ENCODE peak calls at places on chromosome 16, in ten cellular contexts. U, O, B, G, W, M, Q, D, P and V are unnamed samples.

GRCh38 chr16:15973460-15973859 is 24.0 kb downstream of the ABCC1 start:
- DNase-seq in G (no peak), B (no peak), W (no peak), D (peak), P (no peak), Q (no peak), M (no peak), U (no peak), O (no peak), V (no peak)

GRCh38 chr16:3171855-3172593 is 16.0 kb upstream of the OR1F1 start:
- DNase-seq in O (peak), U (no peak), B (no peak), G (no peak), W (peak), D (peak), P (peak), Q (no peak), M (no peak), V (no peak)

GRCh38 chr16:67137605-67138004 is 13.2 kb downstream of the B3GNT9 start:
- DNase-seq in P (no peak), M (no peak), W (no peak), U (no peak), D (peak), G (no peak), Q (no peak), B (no peak), O (no peak), V (no peak)

GRCh38 chr16:27189335-27189972 is 13.9 kb upstream of the KDM8 start:
- DNase-seq in M (peak), B (no peak), P (no peak), Q (peak), U (no peak), G (peak), W (no peak), O (no peak), D (no peak), V (no peak)

GRCh38 chr16:60107467-60107866 is 1373.4 kb upstream of the GOT2 start:
- DNase-seq in G (no peak), B (no peak), Q (no peak), P (peak), W (no peak), D (no peak), U (no peak), M (no peak), O (no peak), V (no peak)

GRCh38 chr16:69187891-69188451 is 1.0 kb downstream of the SNTB2 start:
- DNase-seq in O (no peak), B (peak), U (peak), W (peak), Q (no peak), M (peak), D (no peak), P (peak), G (peak), V (no peak)

GRCh38 chr16:58866935-58867334 is 132.8 kb upstream of the GOT2 start:
- DNase-seq in D (no peak), P (no peak), G (no peak), B (no peak), Q (no peak), W (no peak), O (no peak), U (no peak), M (no peak), V (no peak)

GRCh38 chr16:67404740-67405226 is 11.5 kb upstream of the TPPP3 start:
- DNase-seq in D (no peak), Q (peak), P (no peak), O (peak), W (no peak), U (no peak), B (peak), G (peak), M (peak), V (no peak)

GRCh38 chr16:31093132-31093703 is 1.4 kb downstream of the VKORC1 start:
- DNase-seq in M (peak), U (no peak), Q (no peak), P (no peak), G (peak), O (no peak), B (peak), W (no peak), D (peak), V (no peak)

GRCh38 chr16:16028311-16028999 is 79.0 kb downstream of the ABCC1 start:
- DNase-seq in W (no peak), G (peak), U (no peak), M (peak), P (no peak), D (no peak), B (no peak), O (no peak), Q (peak), V (no peak)

GRCh38 chr16:55540221-55540620 is 26.3 kb upstream of the CAPNS2 start:
- DNase-seq in B (no peak), G (no peak), D (no peak), O (no peak), Q (no peak), W (no peak), U (no peak), P (no peak), M (no peak), V (no peak)

GRCh38 chr16:20410153-20410723 is 904 bp downstream of the ACSM5 start:
- DNase-seq in G (no peak), U (no peak), O (no peak), B (no peak), Q (no peak), P (peak), D (no peak), W (no peak), M (no peak), V (no peak)

GRCh38 chr16:84616515-84616914 is 1.4 kb downstream of the COTL1 start:
- DNase-seq in D (no peak), Q (no peak), P (no peak), O (peak), W (no peak), B (peak), U (no peak), G (peak), M (peak), V (no peak)

GRCh38 chr16:69494993-69495392 is 70.6 kb downstream of the CYB5B start:
- DNase-seq in M (no peak), B (no peak), W (no peak), U (peak), P (no peak), O (no peak), Q (no peak), D (no peak), G (peak), V (no peak)

GRCh38 chr16:14186007-14186953 is 115.2 kb downstream of the MRTFB start:
- DNase-seq in O (peak), B (no peak), W (no peak), P (peak), D (peak), M (no peak), Q (no peak), U (peak), G (no peak), V (no peak)

GRCh38 chr16:31453255-31454204 is 5.8 kb upstream of the ARMC5 start:
- DNase-seq in Q (peak), W (no peak), M (peak), B (peak), G (peak), O (peak), P (peak), D (peak), U (no peak), V (no peak)

GRCh38 chr16:3767333-3767977 is 50.1 kb upstream of the TRAP1 start:
- DNase-seq in M (no peak), U (no peak), B (no peak), W (no peak), Q (no peak), O (no peak), G (no peak), P (no peak), D (no peak), V (no peak)

GRCh38 chr16:84390131-84390785 is 21.9 kb downstream of the ATP2C2 start:
- DNase-seq in G (no peak), Q (no peak), P (no peak), W (no peak), B (no peak), D (no peak), U (peak), O (peak), M (no peak), V (no peak)

GRCh38 chr16:56848955-56849689 is 15.9 kb upstream of the SLC12A3 start:
- DNase-seq in U (no peak), M (peak), P (peak), Q (peak), G (no peak), O (peak), B (peak), D (peak), W (no peak), V (no peak)

GRCh38 chr16:81951564-81951963 is 59.7 kb downstream of the SDR42E1 start:
- DNase-seq in D (no peak), G (no peak), W (no peak), M (no peak), U (no peak), P (no peak), Q (no peak), O (no peak), B (no peak), V (no peak)

GRCh38 chr16:4646773-4647660 is 22.4 kb downstream of the MGRN1 start:
- DNase-seq in M (no peak), W (no peak), O (no peak), G (no peak), B (no peak), D (no peak), Q (no peak), U (no peak), P (no peak), V (no peak)

GRCh38 chr16:78684040-78684611 is 584.7 kb downstream of the WWOX start:
- DNase-seq in O (no peak), U (no peak), G (peak), Q (peak), M (peak), D (peak), W (peak), B (peak), P (peak), V (no peak)

GRCh38 chr16:54055864-54056263 is 230.7 kb downstream of the IRX3 start:
- DNase-seq in D (peak), W (no peak), B (no peak), G (no peak), P (no peak), O (no peak), Q (no peak), M (no peak), U (no peak), V (no peak)

GRCh38 chr16:68091604-68092261 is 6.6 kb downstream of the NFATC3 start:
- DNase-seq in D (peak), W (no peak), P (peak), Q (no peak), M (no peak), G (no peak), B (peak), U (no peak), O (no peak), V (no peak)

GRCh38 chr16:16101585-16101984 is 121.7 kb downstream of the ABCC6 start:
- DNase-seq in M (no peak), D (no peak), Q (no peak), W (no peak), P (no peak), B (no peak), G (no peak), O (no peak), U (no peak), V (no peak)

GRCh38 chr16:7227193-7227825 is 105.3 kb upstream of the RBFOX1 start:
- DNase-seq in W (no peak), D (no peak), O (no peak), B (no peak), G (no peak), Q (no peak), U (no peak), P (no peak), M (no peak), V (no peak)

GRCh38 chr16:72561-73537 is at the start of gene RHBDF1:
- DNase-seq in M (peak), D (peak), B (peak), W (peak), P (no peak), Q (peak), U (peak), O (peak), G (peak), V (no peak)

GRCh38 chr16:61654962-61655361 is 381.3 kb downstream of the CDH8 start:
- DNase-seq in B (no peak), G (no peak), M (no peak), D (no peak), Q (no peak), P (no peak), U (no peak), W (no peak), O (no peak), V (no peak)

GRCh38 chr16:57284206-57284951 is at the start of gene PLLP:
- DNase-seq in U (peak), P (no peak), M (peak), G (peak), D (peak), O (peak), B (peak), W (peak), Q (peak), V (peak)

GRCh38 chr16:3025032-3026002 is 1.5 kb downstream of the THOC6 start:
- DNase-seq in B (no peak), U (no peak), G (no peak), M (no peak), W (no peak), O (no peak), Q (peak), D (no peak), P (no peak), V (no peak)

GRCh38 chr16:28326881-28327610 is 34.7 kb downstream of the SBK1 start:
- DNase-seq in M (peak), Q (peak), O (peak), P (peak), G (peak), D (peak), U (peak), W (peak), B (peak), V (peak)

GRCh38 chr16:65120811-65121721 is 797 bp downstream of the CDH11 start:
- DNase-seq in W (no peak), G (no peak), U (peak), Q (peak), D (peak), B (no peak), M (no peak), P (no peak), O (peak), V (no peak)

GRCh38 chr16:61900482-61900881 is 135.8 kb downstream of the CDH8 start:
- DNase-seq in O (no peak), B (peak), P (peak), W (no peak), M (no peak), D (no peak), G (no peak), Q (no peak), U (no peak), V (no peak)

GRCh38 chr16:23836404-23837291 is 865 bp downstream of the PRKCB start:
- DNase-seq in G (peak), Q (peak), W (no peak), U (peak), P (no peak), B (no peak), D (no peak), O (peak), M (peak), V (peak)

GRCh38 chr16:66668777-66669444 is 27.6 kb downstream of the CMTM4 start:
- DNase-seq in Q (no peak), U (no peak), O (no peak), W (no peak), M (no peak), P (no peak), D (peak), B (no peak), G (no peak), V (no peak)

GRCh38 chr16:55107851-55108250 is 177.2 kb downstream of the IRX5 start:
- DNase-seq in Q (no peak), W (no peak), D (no peak), P (no peak), B (no peak), M (no peak), O (no peak), U (no peak), G (no peak), V (no peak)

GRCh38 chr16:68902376-68903345 is 59.3 kb downstream of the TANGO6 start:
- DNase-seq in W (peak), Q (no peak), U (peak), P (peak), G (peak), M (peak), O (no peak), B (peak), D (peak), V (no peak)

GRCh38 chr16:48537275-48537674 is 72.7 kb downstream of the N4BP1 start:
- DNase-seq in W (no peak), P (no peak), Q (no peak), B (no peak), M (peak), O (peak), D (no peak), G (no peak), U (no peak), V (no peak)

GRCh38 chr16:48539485-48540221 is 70.3 kb downstream of the N4BP1 start:
- DNase-seq in P (no peak), M (peak), U (no peak), G (no peak), B (no peak), O (peak), Q (no peak), D (no peak), W (no peak), V (no peak)

GRCh38 chr16:48540222-48540900 is 69.6 kb downstream of the N4BP1 start:
- DNase-seq in D (no peak), B (no peak), P (no peak), M (peak), G (no peak), Q (no peak), W (no peak), U (no peak), O (peak), V (no peak)

GRCh38 chr16:48537909-48538745 is 71.9 kb downstream of the N4BP1 start:
- DNase-seq in G (peak), W (no peak), P (no peak), U (no peak), D (no peak), Q (no peak), M (peak), O (peak), B (no peak), V (no peak)

DNA sequence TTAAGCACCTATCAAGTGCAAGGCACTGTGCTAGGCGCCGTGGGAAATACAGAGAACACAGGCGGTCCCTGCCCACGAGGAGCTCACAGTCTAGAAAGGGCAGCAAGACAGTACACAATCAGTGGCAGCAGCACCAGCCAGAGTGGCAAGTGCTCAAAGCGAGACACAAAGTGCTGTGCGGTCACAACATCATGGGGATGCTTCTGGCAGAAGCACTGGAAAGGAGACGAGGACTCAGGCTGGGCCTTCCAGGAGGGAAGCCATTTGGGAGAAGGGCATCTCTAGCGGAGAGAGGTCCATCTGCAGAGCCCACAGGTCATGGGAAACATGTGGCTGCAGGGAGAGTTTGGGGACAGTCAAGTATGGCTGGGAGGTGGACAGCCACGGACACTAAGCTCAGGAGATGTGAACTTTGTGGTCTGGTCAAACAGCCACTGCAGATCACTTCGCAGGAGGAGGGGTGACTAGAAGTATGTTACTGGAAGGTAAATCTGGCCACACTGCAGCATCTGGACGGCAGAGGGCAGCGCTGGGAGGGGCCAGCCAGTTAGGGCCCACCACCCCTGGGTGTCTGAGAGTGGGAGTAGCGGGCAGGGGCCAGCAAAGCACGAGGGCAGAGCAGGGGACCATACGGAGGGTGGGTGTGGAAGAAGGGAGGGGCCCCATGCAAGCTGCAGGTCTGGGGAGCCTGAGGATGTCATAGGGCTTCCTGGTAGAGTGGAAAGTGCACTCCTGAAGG is 71.1 kb downstream of the N4BP1 start:
- DNase-seq in M (peak), D (no peak), Q (no peak), W (no peak), O (peak), B (no peak), G (no peak), P (no peak), U (peak), V (no peak)
- TF ChIP-seq CTCF in M (peak), D (peak), Q (no peak), W (peak), O (no peak), B (no peak), G (no peak), P (peak), U (no peak), V (no peak)

GRCh38 chr16:10635367-10636021 is 55.1 kb upstream of the EMP2 start:
- DNase-seq in U (no peak), G (no peak), P (no peak), D (no peak), M (no peak), B (no peak), W (no peak), Q (peak), O (no peak), V (no peak)
- TF ChIP-seq CTCF in U (no peak), G (no peak), P (no peak), D (no peak), M (no peak), B (no peak), W (no peak), Q (no peak), O (no peak), V (no peak)

GRCh38 chr16:29816694-29817441 is 916 bp downstream of the PAGR1 start:
- DNase-seq in P (peak), M (peak), O (peak), G (peak), W (peak), D (peak), U (peak), Q (peak), B (peak), V (no peak)
- TF ChIP-seq CTCF in P (peak), M (no peak), O (no peak), G (no peak), W (no peak), D (no peak), U (no peak), Q (no peak), B (no peak), V (no peak)

DNA sequence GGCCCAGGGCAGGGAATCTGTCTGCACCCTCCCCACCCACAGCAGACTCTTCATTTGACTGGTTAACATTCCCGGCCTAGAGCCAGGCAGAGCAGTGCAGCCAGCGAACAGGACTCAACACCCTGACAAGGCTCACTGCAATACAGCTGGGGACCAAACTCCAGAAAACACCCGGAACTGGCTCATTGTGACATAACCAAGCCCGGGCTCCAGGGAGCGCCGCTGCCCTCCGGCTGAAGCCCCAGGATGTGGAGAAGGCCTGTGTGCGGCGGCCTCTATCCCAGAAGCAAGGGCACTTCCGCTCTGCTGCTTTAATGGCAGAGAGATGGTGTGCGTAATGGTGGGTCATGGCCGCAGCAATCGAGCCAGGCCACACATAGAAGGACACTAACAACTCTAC is 18.2 kb downstream of the KLHDC4 start:
- DNase-seq in P (no peak), U (no peak), D (no peak), M (no peak), B (no peak), Q (no peak), O (no peak), G (no peak), W (no peak), V (no peak)
- TF ChIP-seq CTCF in P (no peak), U (no peak), D (no peak), M (no peak), B (no peak), Q (no peak), O (no peak), G (no peak), W (no peak), V (no peak)